ENCODE peak calls at places on chromosomes 5 and 9, in four cellular contexts. Q is GM20000, B is RWPE1, A is endodermal cell. Y is an unnamed sample.
A peak's percentile ranks its signal among the peaks of the same experiment; 100 is the strongest.

GRCh38 chr5:21672911-21673310 is 1180.2 kb downstream of the CDH12 start:
- DNase-seq in Q (no peak), B (no peak), A (no peak), Y (no peak)

GRCh38 chr9:120774719-120775118 is 18.5 kb downstream of the FBXW2 start:
- DNase-seq in Q (no peak), B (no peak), A (no peak), Y (no peak)

GRCh38 chr9:70924905-70925547 is 196.4 kb downstream of the TRPM3 start:
- DNase-seq in Q (peak; percentile 22), B (peak; percentile 74), A (peak; percentile 58), Y (peak; percentile 11)

GRCh38 chr9:4638968-4639367 is 23.1 kb upstream of the PLPP6 start:
- DNase-seq in Q (no peak), B (no peak), A (no peak), Y (no peak)

GRCh38 chr9:90861380-90861779 is 59.8 kb downstream of the SYK start:
- DNase-seq in Q (no peak), B (no peak), A (no peak), Y (no peak)

GRCh38 chr5:160923927-160924705 is 72.1 kb upstream of the ATP10B start:
- DNase-seq in Q (no peak), B (peak; percentile 64), A (peak; percentile 86), Y (no peak)

GRCh38 chr9:136745389-136746218 is 2.7 kb downstream of the LCN6 start:
- DNase-seq in Q (no peak), B (no peak), A (no peak), Y (no peak)

GRCh38 chr5:8912106-8912505 is 633.8 kb downstream of the SEMA5A start:
- DNase-seq in Q (no peak), B (no peak), A (no peak), Y (no peak)

GRCh38 chr9:15469862-15470261 is 40.9 kb downstream of the PSIP1 start:
- DNase-seq in Q (no peak), B (no peak), A (no peak), Y (no peak)

GRCh38 chr5:159601216-159601615 is 270.9 kb upstream of the IL12B start:
- DNase-seq in Q (no peak), B (no peak), A (no peak), Y (no peak)

GRCh38 chr9:127658431-127658830 is 46.4 kb downstream of the STXBP1 start:
- DNase-seq in Q (no peak), B (no peak), A (no peak), Y (no peak)

GRCh38 chr9:91660295-91660589 is 236.6 kb upstream of the NFIL3 start:
- DNase-seq in Q (no peak), B (no peak), A (no peak), Y (no peak)

GRCh38 chr5:162852145-162852544 is 585.2 kb upstream of the CCNG1 start:
- DNase-seq in Q (no peak), B (no peak), A (no peak), Y (no peak)

GRCh38 chr5:82405618-82406199 is 127.6 kb upstream of the RPS23 start:
- DNase-seq in Q (no peak), B (peak; percentile 96), A (no peak), Y (no peak)

GRCh38 chr9:97694768-97695167 is 2.4 kb downstream of the XPA start:
- DNase-seq in Q (no peak), B (no peak), A (no peak), Y (no peak)

GRCh38 chr5:38783011-38783551 is 62.7 kb upstream of the OSMR start:
- DNase-seq in Q (no peak), B (peak; percentile 38), A (no peak), Y (no peak)

GRCh38 chr5:137792291-137792690 is 38.1 kb upstream of the HNRNPA0 start:
- DNase-seq in Q (no peak), B (no peak), A (no peak), Y (no peak)

GRCh38 chr9:4327504-4328191 is 27.8 kb upstream of the GLIS3 start:
- DNase-seq in Q (no peak), B (no peak), A (peak; percentile 60), Y (peak; percentile 19)

GRCh38 chr5:131530706-131531331 is 104.2 kb downstream of the RAPGEF6 start:
- DNase-seq in Q (no peak), B (no peak), A (no peak), Y (no peak)

GRCh38 chr9:79924836-79925235 is 353.1 kb downstream of the TLE4 start:
- DNase-seq in Q (no peak), B (no peak), A (no peak), Y (no peak)

GRCh38 chr5:35313296-35313695 is 83.0 kb upstream of the PRLR start:
- DNase-seq in Q (no peak), B (peak; percentile 49), A (no peak), Y (no peak)

GRCh38 chr5:44336708-44337107 is 52.5 kb downstream of the FGF10 start:
- DNase-seq in Q (no peak), B (no peak), A (no peak), Y (no peak)

GRCh38 chr9:38389313-38389712 is 3.2 kb upstream of the ALDH1B1 start:
- DNase-seq in Q (no peak), B (no peak), A (no peak), Y (no peak)

GRCh38 chr9:68595868-68596267 is 55.2 kb upstream of the TMEM252 start:
- DNase-seq in Q (no peak), B (no peak), A (peak; percentile 52), Y (no peak)

GRCh38 chr5:166302189-166302588 is 1989.3 kb upstream of the WWC1 start:
- DNase-seq in Q (no peak), B (no peak), A (no peak), Y (no peak)

GRCh38 chr9:36023260-36024048 is 13.3 kb upstream of the RECK start:
- DNase-seq in Q (peak; percentile 70), B (peak; percentile 65), A (peak; percentile 92), Y (peak; percentile 78)

GRCh38 chr5:58452566-58453258 is 7.2 kb downstream of the PLK2 start:
- DNase-seq in Q (no peak), B (no peak), A (peak; percentile 41), Y (no peak)

GRCh38 chr5:177435847-177436536 is 9.5 kb downstream of the GRK6 start:
- DNase-seq in Q (no peak), B (no peak), A (no peak), Y (no peak)

GRCh38 chr5:2724031-2724581 is 27.4 kb downstream of the IRX2 start:
- DNase-seq in Q (no peak), B (no peak), A (no peak), Y (no peak)

GRCh38 chr5:149682532-149683076 is 47.5 kb upstream of the PPARGC1B start:
- DNase-seq in Q (no peak), B (no peak), A (no peak), Y (no peak)

GRCh38 chr5:31485376-31486207 is 46.3 kb downstream of the DROSHA start:
- DNase-seq in Q (no peak), B (no peak), A (no peak), Y (no peak)

GRCh38 chr5:944992-945685 is 52.5 kb downstream of the TRIP13 start:
- DNase-seq in Q (no peak), B (no peak), A (no peak), Y (no peak)

GRCh38 chr5:76579166-76579765 is 43.9 kb downstream of the F2RL2 start:
- DNase-seq in Q (no peak), B (peak; percentile 62), A (no peak), Y (no peak)

GRCh38 chr9:77978086-77978781 is 53.4 kb downstream of the GNAQ start:
- DNase-seq in Q (peak; percentile 10), B (no peak), A (no peak), Y (peak; percentile 25)

GRCh38 chr9:136721339-136722092 is 9.1 kb downstream of the DIPK1B start:
- DNase-seq in Q (peak; percentile 36), B (peak; percentile 99), A (peak; percentile 63), Y (no peak)

GRCh38 chr5:96725257-96725656 is 63.1 kb downstream of the CAST start:
- DNase-seq in Q (no peak), B (no peak), A (no peak), Y (no peak)

GRCh38 chr5:96733771-96734498 is 71.8 kb downstream of the CAST start:
- DNase-seq in Q (no peak), B (peak; percentile 95), A (peak; percentile 64), Y (no peak)

GRCh38 chr5:96726802-96727201 is 64.6 kb downstream of the CAST start:
- DNase-seq in Q (no peak), B (no peak), A (no peak), Y (no peak)

GRCh38 chr5:96734871-96735325 is 72.7 kb downstream of the CAST start:
- DNase-seq in Q (no peak), B (no peak), A (no peak), Y (no peak)

DNA sequence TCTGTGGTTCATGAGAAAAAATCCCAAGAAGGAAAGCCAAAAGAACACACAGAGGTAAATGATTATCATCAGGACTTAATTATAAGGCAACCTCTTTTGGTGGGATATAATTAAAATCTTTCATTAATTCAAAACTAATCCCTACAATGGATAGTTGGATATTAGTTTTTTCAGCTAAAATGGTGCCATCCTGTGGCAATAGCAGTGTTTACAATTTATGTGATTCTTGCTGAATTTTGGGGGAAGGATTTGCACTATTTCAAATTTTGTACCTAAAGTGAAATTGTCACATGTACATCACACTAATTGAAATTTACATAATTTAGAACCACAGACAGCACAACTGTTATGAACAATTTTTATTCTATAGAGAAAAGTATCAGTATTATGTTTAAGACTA is 67.0 kb downstream of the CAST start:
- DNase-seq in Q (no peak), B (no peak), A (no peak), Y (no peak)
- TF ChIP-seq CTCF in Q (no peak), B (peak; percentile 58), A (peak; percentile 54), Y (peak; percentile 24)

GRCh38 chr5:56575821-56576220 is 239.5 kb upstream of the MAP3K1 start:
- DNase-seq in Q (no peak), B (no peak), A (no peak), Y (no peak)

GRCh38 chr5:56585466-56585865 is 229.9 kb upstream of the MAP3K1 start:
- DNase-seq in Q (no peak), B (peak; percentile 67), A (no peak), Y (no peak)

GRCh38 chr5:56580864-56581263 is 234.5 kb upstream of the MAP3K1 start:
- DNase-seq in Q (no peak), B (no peak), A (no peak), Y (no peak)

GRCh38 chr5:56585973-56586740 is 229.2 kb upstream of the MAP3K1 start:
- DNase-seq in Q (no peak), B (no peak), A (no peak), Y (no peak)

GRCh38 chr5:56581426-56581825 is 233.9 kb upstream of the MAP3K1 start:
- DNase-seq in Q (no peak), B (no peak), A (no peak), Y (no peak)
- TF ChIP-seq CTCF in Q (no peak), B (no peak), A (no peak), Y (no peak)

GRCh38 chr9:1018121-1018520 is 32.0 kb upstream of the DMRT2 start:
- DNase-seq in Q (no peak), B (peak; percentile 7), A (peak; percentile 81), Y (peak; percentile 26)
- TF ChIP-seq CTCF in Q (no peak), B (no peak), A (peak; percentile 80), Y (no peak)

GRCh38 chr5:179768326-179769085 is 25.3 kb upstream of the LTC4S start:
- DNase-seq in Q (no peak), B (no peak), A (peak; percentile 81), Y (no peak)
- TF ChIP-seq CTCF in Q (no peak), B (no peak), A (peak; percentile 70), Y (no peak)